ENCODE peak calls at places on chromosome 11, in ten cellular contexts. L is GM23248; P is EL; U is Right ventricle myocardium superior; E is colonic mucosa; C is D341Med; H is activated CD4-positive, alpha-beta T cell treated with anti-CD3 and anti-CD28 coated beads, Interleukin-2, amount 50 U/mL, for 24 hours; T is brain microvascular endothelial cell; V is MM.1S; Z is OCI-LY7. N is an unnamed sample.

GRCh38 chr11:134371436-134372185 is 39.8 kb downstream of the GLB1L2 start:
- DNase-seq in L (no peak), P (no peak), U (no peak), E (no peak), C (no peak), H (no peak), T (no peak), V (no peak), Z (no peak), N (no peak)

GRCh38 chr11:17188675-17189074 is 19.1 kb downstream of the PIK3C2A start:
- DNase-seq in L (no peak), P (no peak), U (no peak), E (no peak), C (peak; percentile 37), H (no peak), T (no peak), V (no peak), Z (no peak), N (no peak)

GRCh38 chr11:35454362-35454761 is 35.0 kb upstream of the SLC1A2 start:
- DNase-seq in L (no peak), P (no peak), U (no peak), E (no peak), C (no peak), H (no peak), T (no peak), V (no peak), Z (no peak), N (no peak)

GRCh38 chr11:1228183-1228821 is 5.4 kb downstream of the MUC5B start:
- DNase-seq in L (no peak), P (no peak), U (peak; percentile 20), E (peak; percentile 21), C (no peak), H (no peak), T (no peak), V (no peak), Z (no peak), N (no peak)

GRCh38 chr11:86152006-86152862 is 83.3 kb upstream of the PICALM start:
- DNase-seq in L (peak; percentile 72), P (peak; percentile 65), U (no peak), E (no peak), C (no peak), H (no peak), T (no peak), V (peak; percentile 15), Z (no peak), N (peak; percentile 58)

GRCh38 chr11:116960916-116961315 is 123.5 kb upstream of the APOA1 start:
- DNase-seq in L (peak; percentile 73), P (peak; percentile 87), U (no peak), E (no peak), C (peak; percentile 51), H (no peak), T (peak; percentile 45), V (no peak), Z (peak; percentile 14), N (peak; percentile 67)

GRCh38 chr11:45233121-45233803 is 52.9 kb downstream of the SYT13 start:
- DNase-seq in L (peak; percentile 68), P (peak; percentile 54), U (peak; percentile 77), E (peak; percentile 71), C (peak; percentile 86), H (peak; percentile 43), T (peak; percentile 57), V (peak; percentile 34), Z (peak; percentile 51), N (peak; percentile 91)

GRCh38 chr11:69362315-69362714 is 68.4 kb downstream of the MYEOV start:
- DNase-seq in L (no peak), P (no peak), U (no peak), E (peak; percentile 13), C (no peak), H (no peak), T (no peak), V (no peak), Z (no peak), N (no peak)

GRCh38 chr11:88259431-88259830 is 78.1 kb downstream of the CTSC start:
- DNase-seq in L (no peak), P (no peak), U (no peak), E (no peak), C (no peak), H (no peak), T (no peak), V (no peak), Z (no peak), N (no peak)

GRCh38 chr11:1307998-1308744 is 1.3 kb downstream of the TOLLIP start:
- DNase-seq in L (peak; percentile 88), P (no peak), U (no peak), E (no peak), C (no peak), H (no peak), T (no peak), V (no peak), Z (no peak), N (peak; percentile 55)

N was measured in GM03348.